ENCODE peak calls at places on chromosomes 5 and 9, in four cellular contexts. One of them, this sample, is unnamed.

GRCh38 chr5:139575751-139576150 is 14.6 kb downstream of the UBE2D2 start:
- DNase-seq in H1: no peak
- DNase-seq in HCT116: no peak
- DNase-seq in K562: no peak
- DNase-seq in this sample: no peak

GRCh38 chr5:173326501-173326960 is 1.7 kb downstream of the STC2 start:
- DNase-seq in H1: no peak
- DNase-seq in HCT116: no peak
- DNase-seq in K562: peak; percentile 35
- DNase-seq in this sample: no peak

GRCh38 chr5:90227688-90228087 is 181.9 kb downstream of the CETN3 start:
- DNase-seq in H1: no peak
- DNase-seq in HCT116: no peak
- DNase-seq in K562: no peak
- DNase-seq in this sample: no peak

GRCh38 chr5:169762338-169763095 is 125.4 kb downstream of the DOCK2 start:
- DNase-seq in H1: no peak
- DNase-seq in HCT116: no peak
- DNase-seq in K562: no peak
- DNase-seq in this sample: no peak

GRCh38 chr5:180213256-180213600 is 4.2 kb upstream of the RASGEF1C start:
- DNase-seq in H1: no peak
- DNase-seq in HCT116: no peak
- DNase-seq in K562: no peak
- DNase-seq in this sample: no peak

GRCh38 chr9:82489579-82489915 is 501.0 kb downstream of the SPATA31D1 start:
- DNase-seq in H1: no peak
- DNase-seq in HCT116: no peak
- DNase-seq in K562: no peak
- DNase-seq in this sample: no peak

GRCh38 chr5:117863589-117864296 is 1124.6 kb downstream of the DTWD2 start:
- DNase-seq in H1: no peak
- DNase-seq in HCT116: no peak
- DNase-seq in K562: no peak
- DNase-seq in this sample: no peak

GRCh38 chr5:32711693-32712462 is 757 bp downstream of the NPR3 start:
- DNase-seq in H1: peak; percentile 71
- DNase-seq in HCT116: no peak
- DNase-seq in K562: no peak
- DNase-seq in this sample: no peak

GRCh38 chr9:95736370-95736769 is 139.1 kb upstream of the ERCC6L2 start:
- DNase-seq in H1: no peak
- DNase-seq in HCT116: no peak
- DNase-seq in K562: peak; percentile 39
- DNase-seq in this sample: no peak

GRCh38 chr5:64865662-64866061 is 96.9 kb downstream of the CWC27 start:
- DNase-seq in H1: no peak
- DNase-seq in HCT116: no peak
- DNase-seq in K562: no peak
- DNase-seq in this sample: no peak

GRCh38 chr5:150167908-150168307 is 1.3 kb downstream of the CDX1 start:
- DNase-seq in H1: no peak
- DNase-seq in HCT116: no peak
- DNase-seq in K562: no peak
- DNase-seq in this sample: no peak

GRCh38 chr9:131734165-131734610 is 5.7 kb downstream of the RAPGEF1 start:
- DNase-seq in H1: no peak
- DNase-seq in HCT116: no peak
- DNase-seq in K562: no peak
- DNase-seq in this sample: no peak

GRCh38 chr5:108760512-108760911 is 12.8 kb downstream of the FER start:
- DNase-seq in H1: no peak
- DNase-seq in HCT116: no peak
- DNase-seq in K562: no peak
- DNase-seq in this sample: no peak

DNA sequence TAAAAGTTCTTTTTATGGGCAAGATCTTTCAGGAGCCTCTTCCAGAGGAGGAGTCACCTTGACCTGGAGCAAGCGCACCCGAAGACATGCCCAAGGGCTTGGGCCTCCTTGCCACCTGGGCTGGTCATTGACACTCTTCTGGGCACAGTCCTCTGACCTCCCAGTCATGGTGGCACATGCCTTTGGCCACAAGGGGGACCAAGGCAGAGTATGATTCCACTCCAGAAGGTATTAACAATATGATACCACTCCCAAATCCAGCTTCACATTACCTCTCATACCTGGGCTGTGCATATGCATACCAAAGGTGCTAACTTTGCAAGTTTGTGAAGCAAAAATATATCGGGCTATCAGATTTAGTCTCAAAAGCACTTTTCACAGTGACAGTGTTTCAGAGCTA is 84.6 kb downstream of the MAST4 start:
- DNase-seq in H1: no peak
- DNase-seq in HCT116: no peak
- DNase-seq in K562: no peak
- DNase-seq in this sample: no peak
- TF ChIP-seq FOSL1 in H1: no peak
- TF ChIP-seq FOSL1 in HCT116: no peak
- TF ChIP-seq FOSL1 in K562: no peak
- TF ChIP-seq FOSL1 in this sample: no peak

DNA sequence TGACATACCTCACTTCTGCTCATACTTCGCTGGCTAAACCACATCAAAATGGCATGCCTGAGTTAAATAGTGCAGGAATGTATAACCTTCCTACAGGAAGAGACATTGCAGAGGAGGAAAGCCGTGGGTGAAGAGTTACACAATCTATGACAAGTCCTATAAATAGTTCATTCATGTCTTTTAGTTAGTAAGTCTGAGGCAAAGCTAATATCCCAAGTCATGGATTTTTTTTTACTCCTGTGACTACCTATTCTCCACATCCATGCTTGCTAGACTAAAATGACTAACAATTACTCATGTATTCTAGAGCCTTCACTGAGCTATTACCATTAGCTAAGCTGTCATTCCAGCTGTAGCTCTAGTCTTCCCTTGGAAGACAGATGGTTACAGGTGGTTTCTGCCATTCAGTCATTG is 391.3 kb downstream of the NR2F1-AS1 start:
- DNase-seq in H1: no peak
- DNase-seq in HCT116: peak; percentile 78
- DNase-seq in K562: no peak
- DNase-seq in this sample: peak; percentile 76
- TF ChIP-seq FOSL1 in H1: no peak
- TF ChIP-seq FOSL1 in HCT116: peak; percentile 79
- TF ChIP-seq FOSL1 in K562: no peak
- TF ChIP-seq FOSL1 in this sample: no peak

GRCh38 chr9:113583511-113584470 is 120.3 kb downstream of the RGS3 start:
- DNase-seq in H1: no peak
- DNase-seq in HCT116: no peak
- DNase-seq in K562: no peak
- DNase-seq in this sample: no peak

GRCh38 chr9:113580954-113581311 is 117.4 kb downstream of the RGS3 start:
- DNase-seq in H1: no peak
- DNase-seq in HCT116: no peak
- DNase-seq in K562: no peak
- DNase-seq in this sample: no peak

GRCh38 chr9:113580041-113580953 is 116.8 kb downstream of the RGS3 start:
- DNase-seq in H1: no peak
- DNase-seq in HCT116: no peak
- DNase-seq in K562: no peak
- DNase-seq in this sample: no peak

GRCh38 chr9:113582698-113583200 is 119.2 kb downstream of the RGS3 start:
- DNase-seq in H1: no peak
- DNase-seq in HCT116: no peak
- DNase-seq in K562: no peak
- DNase-seq in this sample: no peak

GRCh38 chr9:113581865-113582697 is 118.6 kb downstream of the RGS3 start:
- DNase-seq in H1: no peak
- DNase-seq in HCT116: no peak
- DNase-seq in K562: no peak
- DNase-seq in this sample: no peak
- TF ChIP-seq FOSL1 in H1: no peak
- TF ChIP-seq FOSL1 in HCT116: no peak
- TF ChIP-seq FOSL1 in K562: no peak
- TF ChIP-seq FOSL1 in this sample: no peak

DNA sequence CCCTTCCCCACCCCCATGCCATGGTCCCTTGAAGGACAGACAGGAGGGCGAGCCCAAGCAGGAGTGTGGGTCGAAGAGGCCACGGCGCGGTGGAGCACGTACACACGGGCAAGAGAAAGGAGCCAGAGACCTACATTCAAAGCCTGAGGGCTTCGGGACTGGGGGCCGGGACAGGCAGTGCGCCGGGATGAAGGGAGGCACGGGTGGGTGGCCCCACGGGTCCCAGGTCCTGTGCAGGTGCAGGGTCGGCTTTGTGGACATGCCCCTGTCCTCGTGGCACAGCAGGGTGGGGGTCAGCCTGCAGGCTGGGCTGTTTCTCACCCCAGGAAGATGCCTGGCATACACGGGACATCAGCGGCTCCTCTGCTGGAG is 9.8 kb downstream of the LRRC26 start:
- DNase-seq in H1: no peak
- DNase-seq in HCT116: no peak
- DNase-seq in K562: no peak
- DNase-seq in this sample: no peak
- TF ChIP-seq FOSL1 in H1: no peak
- TF ChIP-seq FOSL1 in HCT116: no peak
- TF ChIP-seq FOSL1 in K562: no peak
- TF ChIP-seq FOSL1 in this sample: no peak

DNA sequence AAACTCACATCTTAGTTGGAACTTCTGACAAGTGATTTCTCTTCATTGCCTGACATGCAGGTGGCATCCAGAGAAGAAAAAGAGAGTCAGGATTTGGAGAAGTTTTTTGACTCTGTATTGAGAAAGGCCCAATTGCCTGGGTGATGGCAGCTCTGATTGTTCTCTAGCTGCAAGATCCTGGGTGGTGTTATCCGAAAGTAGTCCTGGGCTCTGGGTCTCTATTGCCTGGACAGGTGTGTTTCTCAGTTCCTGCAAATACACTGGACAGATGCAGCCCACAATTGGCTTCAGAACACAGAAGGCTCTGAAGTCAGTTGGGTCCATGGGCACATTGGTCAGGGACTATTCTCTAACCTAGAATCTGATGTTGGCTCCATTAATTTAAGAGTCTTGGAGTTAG is 67.4 kb downstream of the RGS3 start:
- DNase-seq in H1: no peak
- DNase-seq in HCT116: no peak
- DNase-seq in K562: no peak
- DNase-seq in this sample: no peak
- TF ChIP-seq FOSL1 in H1: no peak
- TF ChIP-seq FOSL1 in HCT116: no peak
- TF ChIP-seq FOSL1 in K562: no peak
- TF ChIP-seq FOSL1 in this sample: no peak

DNA sequence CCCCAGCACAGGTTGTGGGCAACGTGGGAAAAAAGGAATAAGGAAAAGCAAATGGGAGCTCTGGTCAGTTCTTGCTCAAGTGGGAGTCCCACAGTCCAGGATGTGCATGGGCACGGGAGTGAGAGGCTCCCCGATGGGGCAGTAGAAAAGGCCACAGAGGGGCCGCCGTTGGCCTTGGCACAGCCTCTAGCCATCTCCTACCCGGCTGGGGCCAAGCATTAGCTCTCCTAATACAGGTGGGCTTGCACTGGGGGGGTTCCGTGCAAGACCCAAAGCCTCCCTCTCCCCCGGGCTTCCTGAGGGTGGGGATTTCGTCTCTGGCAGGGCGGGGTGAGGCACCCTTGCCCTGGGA is 212.2 kb upstream of the MVB12B start:
- DNase-seq in H1: peak; percentile 23
- DNase-seq in HCT116: no peak
- DNase-seq in K562: no peak
- DNase-seq in this sample: no peak
- TF ChIP-seq FOSL1 in H1: no peak
- TF ChIP-seq FOSL1 in HCT116: no peak
- TF ChIP-seq FOSL1 in K562: no peak
- TF ChIP-seq FOSL1 in this sample: no peak